ENCODE peak calls at places on chromosomes 2 and 18, in six cellular contexts. Q, K, E, F, S and V are unnamed samples.

GRCh38 chr2:72962911-72963310 is 45.6 kb downstream of the EMX1 start:
- ATAC-seq in F (no peak), Q (no peak), K (no peak), S (no peak), E (no peak), V (no peak)

GRCh38 chr18:52615321-52615720 is 275.3 kb downstream of the DCC start:
- ATAC-seq in E (no peak), F (no peak), K (no peak), Q (no peak), S (no peak), V (no peak)

GRCh38 chr2:20429528-20429927 is 17.3 kb upstream of the RHOB start:
- ATAC-seq in F (no peak), Q (peak), S (peak), K (no peak), E (no peak), V (peak)

GRCh38 chr18:75869197-75869596 is 441.7 kb upstream of the SMIM21 start:
- ATAC-seq in Q (no peak), E (no peak), K (no peak), F (no peak), S (no peak), V (no peak)

GRCh38 chr2:230346921-230347533 is 20.0 kb downstream of the SP140L start:
- ATAC-seq in S (no peak), K (no peak), Q (no peak), F (peak), E (no peak), V (no peak)

GRCh38 chr2:105072039-105072438 is 34.2 kb downstream of the MRPS9 start:
- ATAC-seq in E (no peak), K (peak), F (peak), S (no peak), Q (no peak), V (no peak)

GRCh38 chr18:63141777-63142176 is 177.8 kb downstream of the BCL2 start:
- ATAC-seq in K (no peak), Q (no peak), E (no peak), F (no peak), S (no peak), V (no peak)

GRCh38 chr2:28809927-28810326 is 707 bp upstream of the SPDYA start:
- ATAC-seq in F (peak), E (peak), S (no peak), Q (peak), K (no peak), V (peak)

GRCh38 chr2:240622631-240623235 is 2.5 kb upstream of the GPR35 start:
- ATAC-seq in K (no peak), Q (no peak), F (peak), E (no peak), S (no peak), V (no peak)

GRCh38 chr2:200380833-200381542 is 74.5 kb downstream of the SPATS2L start:
- ATAC-seq in Q (no peak), K (no peak), E (no peak), F (no peak), S (peak), V (no peak)

GRCh38 chr2:59034791-59035190 is 793.7 kb upstream of the FANCL start:
- ATAC-seq in E (no peak), S (no peak), Q (no peak), F (peak), K (no peak), V (no peak)

GRCh38 chr2:37456479-37456878 is 112.0 kb downstream of the QPCT start:
- ATAC-seq in S (no peak), K (peak), E (no peak), F (peak), Q (no peak), V (no peak)

GRCh38 chr2:74373189-74373588 is 6.9 kb downstream of the DCTN1 start:
- ATAC-seq in K (no peak), E (no peak), S (no peak), F (no peak), Q (peak), V (peak)

GRCh38 chr2:233828546-233829192 is 25.7 kb downstream of the HJURP start:
- ATAC-seq in E (no peak), Q (no peak), S (no peak), K (no peak), F (no peak), V (peak)

GRCh38 chr18:24584777-24585176 is 124.3 kb downstream of the HRH4 start:
- ATAC-seq in F (no peak), S (no peak), Q (no peak), K (no peak), E (no peak), V (no peak)

GRCh38 chr2:191171708-191172355 is 21.0 kb upstream of the STAT4 start:
- ATAC-seq in K (no peak), Q (peak), F (no peak), E (peak), S (peak), V (peak)

GRCh38 chr18:76374330-76375281 is 120.4 kb downstream of the ZNF516 start:
- ATAC-seq in K (peak), F (peak), E (no peak), Q (no peak), S (no peak), V (no peak)